ENCODE peak calls at places on chromosomes 4 and X, in seven cellular contexts. T is IMR-90, G is neuronal stem cell, N is mesenchymal stem cell, O is mesendoderm, A is H9, V is H1. Q is an unnamed sample.
A peak's percentile ranks its signal among the peaks of the same experiment; 100 is the strongest.

GRCh38 chr4:74632634-74633033 is 161.7 kb downstream of the BTC start:
- DNase-seq in T (peak; percentile 88), G (no peak), N (peak; percentile 72), O (no peak), A (no peak), V (no peak), Q (no peak)

GRCh38 chr4:74267998-74268606 is 40.2 kb upstream of the EPGN start:
- DNase-seq in T (peak; percentile 79), G (no peak), N (peak; percentile 65), O (no peak), A (no peak), V (no peak), Q (no peak)

GRCh38 chrX:12947545-12948235 is 27.2 kb upstream of the TMSB4X start:
- DNase-seq in T (no peak), G (no peak), N (no peak), O (no peak), A (no peak), V (no peak), Q (no peak)

GRCh38 chr4:81572398-81572797 is 100.7 kb upstream of the RASGEF1B start:
- DNase-seq in T (no peak), G (no peak), N (no peak), O (no peak), A (no peak), V (no peak), Q (no peak)

GRCh38 chr4:48329976-48330375 is 11.4 kb upstream of the SLAIN2 start:
- DNase-seq in T (peak; percentile 91), G (no peak), N (peak; percentile 84), O (no peak), A (no peak), V (no peak), Q (no peak)

GRCh38 chr4:39526283-39526682 is 956 bp downstream of the UGDH start:
- DNase-seq in T (no peak), G (no peak), N (peak; percentile 8), O (no peak), A (no peak), V (no peak), Q (no peak)

GRCh38 chr4:336099-336892 is 1.3 kb upstream of the ZNF141 start:
- DNase-seq in T (no peak), G (peak; percentile 15), N (peak; percentile 17), O (peak; percentile 26), A (peak; percentile 29), V (no peak), Q (no peak)

GRCh38 chrX:110219920-110220319 is 98.0 kb downstream of the AMMECR1 start:
- DNase-seq in T (peak; percentile 69), G (no peak), N (peak; percentile 56), O (peak; percentile 3), A (no peak), V (no peak), Q (peak; percentile 3)

GRCh38 chr4:1330761-1331590 is 16.0 kb upstream of the UVSSA start:
- DNase-seq in T (no peak), G (no peak), N (no peak), O (no peak), A (no peak), V (no peak), Q (no peak)

GRCh38 chr4:140260227-140260626 is 106.2 kb upstream of the MAML3 start:
- DNase-seq in T (peak; percentile 94), G (no peak), N (peak; percentile 80), O (no peak), A (no peak), V (no peak), Q (peak; percentile 65)

GRCh38 chr4:77010841-77011354 is 61.3 kb downstream of the SEPTIN11 start:
- DNase-seq in T (peak; percentile 86), G (no peak), N (peak; percentile 91), O (no peak), A (no peak), V (no peak), Q (no peak)

DNA sequence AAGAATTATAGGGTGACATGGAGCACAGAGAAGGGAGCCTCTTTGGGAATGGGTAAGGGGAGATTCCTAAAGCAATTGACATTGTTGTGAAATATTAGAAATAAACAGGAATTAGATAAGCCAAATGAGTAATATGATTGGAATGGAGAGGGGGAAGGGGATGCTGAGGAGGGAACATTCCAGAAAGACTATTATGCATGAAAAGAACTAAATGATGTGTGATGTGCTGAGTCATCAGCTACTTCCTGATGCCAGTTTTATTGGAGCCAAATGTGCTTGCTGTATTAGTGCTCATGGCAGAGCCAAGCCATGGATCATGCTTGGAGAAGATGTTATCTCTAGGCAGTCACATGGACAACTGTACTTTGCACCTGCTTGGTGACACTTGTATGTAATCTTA is 189.0 kb upstream of the HCCS start:
- DNase-seq in T (peak; percentile 86), G (no peak), N (peak; percentile 52), O (peak; percentile 72), A (no peak), V (no peak), Q (no peak)
- H2BK120ac ChIP-seq in T (peak overlapping the region; percentile 72), G (no peak overlapping the region), N (no peak overlapping the region), O (no peak overlapping the region), A (no peak overlapping the region), V (no peak overlapping the region), Q (no peak overlapping the region)

GRCh38 chr4:3642056-3642630 is 109.9 kb upstream of the LRPAP1 start:
- DNase-seq in T (no peak), G (no peak), N (no peak), O (no peak), A (no peak), V (no peak), Q (no peak)
- H3K23ac ChIP-seq in T (no peak overlapping the region), G (no peak overlapping the region), N (no peak overlapping the region), O (no peak overlapping the region), A (no peak overlapping the region), V (no peak overlapping the region), Q (no peak overlapping the region)

GRCh38 chrX:74250574-74250973 is 53.4 kb upstream of the ZCCHC13 start:
- DNase-seq in T (no peak), G (no peak), N (peak; percentile 6), O (peak; percentile 26), A (no peak), V (no peak), Q (no peak)

GRCh38 chrX:74249963-74250362 is 54.0 kb upstream of the ZCCHC13 start:
- DNase-seq in T (no peak), G (no peak), N (peak; percentile 9), O (peak; percentile 97), A (peak; percentile 90), V (peak; percentile 49), Q (peak; percentile 11)

GRCh38 chrX:74246524-74246923 is 57.5 kb upstream of the ZCCHC13 start:
- DNase-seq in T (peak; percentile 42), G (no peak), N (peak; percentile 26), O (no peak), A (no peak), V (no peak), Q (no peak)

GRCh38 chrX:74248889-74249288 is 55.1 kb upstream of the ZCCHC13 start:
- DNase-seq in T (no peak), G (no peak), N (peak; percentile 50), O (peak; percentile 68), A (peak; percentile 57), V (no peak), Q (no peak)

DNA sequence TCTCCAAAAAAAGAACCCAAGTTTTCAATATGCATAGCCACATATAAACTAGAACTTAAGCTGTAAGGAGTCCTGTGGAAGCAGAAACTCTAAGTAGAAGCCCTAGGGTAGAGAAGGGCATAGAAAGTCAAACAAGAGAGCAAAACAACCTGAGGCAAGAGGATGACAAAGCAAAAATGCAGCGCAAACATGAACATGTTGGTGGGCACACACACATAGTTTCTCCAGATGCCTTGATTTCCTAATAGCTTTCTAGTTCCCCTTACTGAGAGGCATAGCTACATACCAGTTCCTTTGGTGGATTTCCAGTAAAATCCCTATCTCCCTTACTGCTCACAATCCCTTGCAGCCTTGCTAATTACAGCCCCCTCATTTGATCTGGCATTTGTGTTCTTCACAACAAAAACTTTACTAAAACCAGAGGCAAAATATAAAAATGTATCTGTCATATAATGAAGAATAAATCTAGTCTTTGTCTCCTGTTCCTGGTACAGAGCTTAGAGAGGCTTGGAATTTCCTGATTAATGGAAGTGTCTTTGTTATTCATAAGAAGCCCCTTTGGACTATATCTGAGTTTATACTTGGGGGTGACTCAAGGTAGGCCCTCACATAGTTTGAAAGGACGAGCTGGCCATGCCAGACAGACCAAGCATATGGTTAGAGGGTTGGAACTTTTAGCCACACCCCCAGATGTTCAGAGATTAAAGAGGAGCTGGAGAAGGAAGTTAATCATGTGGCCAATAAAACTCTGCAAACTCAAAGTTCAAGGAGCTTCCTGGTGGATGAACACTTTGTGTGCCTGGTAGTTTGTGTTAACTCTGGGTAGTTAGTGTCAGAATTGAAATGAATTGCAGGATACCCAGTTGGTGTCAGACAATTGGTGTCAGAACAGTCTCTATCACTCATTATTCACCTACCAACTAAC is 52.7 kb upstream of the ZCCHC13 start:
- DNase-seq in T (peak; percentile 68), G (no peak), N (peak; percentile 84), O (peak; percentile 53), A (no peak), V (no peak), Q (peak; percentile 77)
- H2BK120ac ChIP-seq in T (peak overlapping the region; percentile 16), G (no peak overlapping the region), N (no peak overlapping the region), O (peak overlapping the region; percentile 82), A (no peak overlapping the region), V (no peak overlapping the region), Q (peak overlapping the region; percentile 60)

DNA sequence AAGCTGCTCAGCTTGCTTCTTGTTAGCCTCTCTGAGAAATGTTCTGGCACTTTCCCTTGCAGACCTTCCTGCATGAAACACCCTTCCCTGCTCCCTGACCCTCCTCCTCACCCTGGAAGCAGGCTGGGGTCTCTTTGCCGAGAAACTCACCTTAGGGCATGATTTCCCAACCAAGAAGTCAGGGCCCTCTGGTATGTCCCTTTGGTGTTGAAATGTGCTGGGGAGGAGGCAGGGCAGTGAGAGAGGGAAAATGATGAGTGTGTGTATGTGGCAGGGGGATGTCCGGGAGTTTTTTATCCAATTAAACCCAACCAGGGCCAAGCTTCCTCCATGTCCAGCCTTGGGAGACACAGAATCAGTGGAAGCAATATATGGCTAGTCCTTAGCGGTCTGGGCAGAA is 5.1 kb downstream of the ELF4 start:
- DNase-seq in T (no peak), G (no peak), N (peak; percentile 48), O (no peak), A (no peak), V (no peak), Q (no peak)
- H3K23ac ChIP-seq in T (no peak overlapping the region), G (no peak overlapping the region), N (no peak overlapping the region), O (no peak overlapping the region), A (no peak overlapping the region), V (no peak overlapping the region), Q (no peak overlapping the region)

DNA sequence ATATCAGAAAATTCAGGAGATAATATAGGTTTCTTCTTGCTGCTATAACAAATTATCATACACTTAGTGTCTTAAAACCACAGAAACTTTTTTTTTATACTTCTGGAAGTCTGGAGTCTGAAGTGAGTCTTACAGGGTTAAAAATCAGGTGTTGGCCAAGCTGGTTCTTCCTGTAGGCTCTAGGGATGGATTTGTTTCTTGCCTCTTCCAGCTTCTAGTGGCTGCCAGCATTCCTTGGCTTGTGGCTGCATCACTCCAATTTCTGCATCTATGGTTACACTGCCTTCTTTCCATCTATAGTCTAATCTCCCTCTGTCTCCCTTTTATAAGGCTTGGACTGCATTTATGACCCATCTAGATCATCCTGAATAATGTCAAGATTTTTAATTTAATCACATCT is 68.7 kb downstream of the ANTXR2 start:
- DNase-seq in T (no peak), G (no peak), N (no peak), O (no peak), A (no peak), V (no peak), Q (no peak)
- H2BK120ac ChIP-seq in T (no peak overlapping the region), G (no peak overlapping the region), N (no peak overlapping the region), O (no peak overlapping the region), A (no peak overlapping the region), V (no peak overlapping the region), Q (no peak overlapping the region)

DNA sequence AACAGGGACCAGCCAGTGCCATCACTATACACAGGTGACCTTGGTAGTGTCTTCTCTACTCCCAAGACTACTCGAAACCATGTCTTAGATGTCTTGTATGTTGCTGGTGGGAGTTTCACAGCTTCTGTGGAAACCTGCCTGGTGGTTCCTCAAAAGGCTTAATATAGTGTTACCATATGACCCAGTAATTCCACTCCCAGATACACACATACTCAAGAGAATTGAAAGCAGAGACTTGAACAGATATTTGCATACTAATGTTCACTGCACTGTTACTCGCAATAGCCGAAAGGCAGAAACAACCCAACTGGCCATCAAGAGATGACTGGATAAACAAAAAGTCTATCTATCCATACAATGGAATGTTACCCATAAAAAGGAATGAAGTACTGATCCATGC is 3.1 kb downstream of the TFDP3 start:
- DNase-seq in T (no peak), G (no peak), N (no peak), O (no peak), A (no peak), V (no peak), Q (no peak)
- H3K23ac ChIP-seq in T (no peak overlapping the region), G (no peak overlapping the region), N (no peak overlapping the region), O (no peak overlapping the region), A (no peak overlapping the region), V (no peak overlapping the region), Q (no peak overlapping the region)

Q was measured in trophoblast cell.